ENCODE peak calls at places on chromosomes 13 and 19, in five cellular contexts. E is uterus, R is psoas muscle, X is heart left ventricle, A is neural progenitor cell. F is an unnamed sample. For H3K9me3, the result is how much of the 10 kb centered on the place peaks cover.

GRCh38 chr13:108495686-108496363 is 133.6 kb upstream of the MYO16 start:
- DNase-seq in E (no peak), R (no peak), X (peak), A (peak), F (no peak)

GRCh38 chr13:110507678-110508381 is 53.7 kb downstream of the RAB20 start:
- DNase-seq in A (no peak), X (peak), R (no peak), E (no peak), F (no peak)

GRCh38 chr13:34617684-34618083 is 324.4 kb upstream of the NBEA start:
- DNase-seq in R (no peak), X (no peak), A (no peak), E (no peak), F (no peak)

GRCh38 chr19:37855098-37855497 is 51.3 kb downstream of the WDR87 start:
- DNase-seq in E (no peak), R (peak), A (no peak), X (peak), F (no peak)

GRCh38 chr19:34365463-34366401 is 736 bp downstream of the GPI start:
- DNase-seq in R (peak), X (peak), A (peak), E (peak), F (peak)

GRCh38 chr13:49148405-49148804 is 71.7 kb upstream of the MLNR start:
- DNase-seq in X (no peak), E (no peak), A (no peak), R (no peak), F (no peak)

GRCh38 chr19:12265921-12266704 is 28.6 kb downstream of the ZNF44 start:
- DNase-seq in A (no peak), R (no peak), E (no peak), X (no peak), F (no peak)

GRCh38 chr19:30722801-30723200 is 350.6 kb downstream of the ZNF536 start:
- DNase-seq in A (no peak), X (no peak), R (no peak), E (no peak), F (no peak)

GRCh38 chr13:109131698-109132257 is 502.4 kb downstream of the MYO16 start:
- DNase-seq in E (no peak), X (no peak), R (no peak), A (no peak), F (no peak)

GRCh38 chr13:99067160-99067985 is 89.5 kb upstream of the DOCK9 start:
- DNase-seq in A (no peak), X (no peak), E (no peak), R (no peak), F (no peak)

GRCh38 chr19:44712864-44713515 is 14.0 kb downstream of the CEACAM16 start:
- DNase-seq in R (no peak), X (no peak), A (no peak), E (no peak), F (no peak)

GRCh38 chr13:59533561-59534337 is 630.0 kb downstream of the DIAPH3 start:
- DNase-seq in R (no peak), X (no peak), E (no peak), A (no peak), F (no peak)

GRCh38 chr19:55947532-55947931 is at the start of gene NLRP8:
- DNase-seq in A (no peak), E (no peak), R (no peak), X (no peak), F (no peak)
- H3K9me3 ChIP-seq in A (under half), E (under half), R (under half), X (under half), F (under half)

GRCh38 chr19:50720181-50720920 is 749 bp upstream of the SHANK1 start:
- DNase-seq in R (no peak), X (no peak), A (no peak), E (no peak), F (no peak)

GRCh38 chr19:50722248-50723013 is 733 bp upstream of the CLEC11A start:
- DNase-seq in X (no peak), R (no peak), E (no peak), A (no peak), F (peak)

GRCh38 chr19:50720921-50721291 is 1.3 kb upstream of the SHANK1 start:
- DNase-seq in E (no peak), X (no peak), A (peak), R (no peak), F (no peak)

GRCh38 chr19:50723069-50723468 is at the start of gene CLEC11A:
- DNase-seq in R (peak), A (no peak), E (peak), X (peak), F (peak)

GRCh38 chr19:50721441-50722137 is 1.6 kb upstream of the CLEC11A start:
- DNase-seq in X (no peak), E (no peak), R (peak), A (no peak), F (no peak)
- H3K4me3 ChIP-seq in X (no peak), E (no peak), R (no peak), A (no peak), F (no peak)

GRCh38 chr19:15047680-15048079 is 1.6 kb upstream of the CASP14 start:
- DNase-seq in R (no peak), X (no peak), E (no peak), A (no peak), F (no peak)

GRCh38 chr19:15050639-15051038 is 1.4 kb downstream of the CASP14 start:
- DNase-seq in X (no peak), R (no peak), E (no peak), A (no peak), F (no peak)

GRCh38 chr19:15048885-15049541 is at the start of gene CASP14:
- DNase-seq in X (no peak), A (no peak), E (no peak), R (no peak), F (no peak)

DNA sequence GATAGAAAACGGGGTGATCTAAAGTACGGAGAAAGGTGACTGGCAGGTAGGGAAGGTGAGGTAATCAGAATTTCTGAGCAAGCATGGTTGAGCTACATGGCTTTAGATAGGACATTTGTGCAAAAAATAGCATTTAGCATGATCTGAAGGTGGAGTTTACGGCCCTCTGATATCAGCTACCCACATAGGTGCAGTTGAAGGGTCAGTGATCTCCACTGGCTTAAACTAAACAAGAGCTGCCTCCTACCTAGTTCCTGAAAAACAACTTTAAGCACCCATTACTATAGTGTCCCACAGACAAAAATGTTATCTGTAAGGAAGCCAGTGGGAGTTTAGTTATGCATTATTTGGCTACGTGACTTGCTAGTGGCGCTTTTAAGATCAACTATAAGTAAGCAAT is 1.2 kb upstream of the CASP14 start:
- DNase-seq in X (no peak), A (no peak), R (no peak), E (no peak), F (no peak)
- H3K9me3 ChIP-seq in X (under half), A (under half), R (under half), E (under half), F (under half)

DNA sequence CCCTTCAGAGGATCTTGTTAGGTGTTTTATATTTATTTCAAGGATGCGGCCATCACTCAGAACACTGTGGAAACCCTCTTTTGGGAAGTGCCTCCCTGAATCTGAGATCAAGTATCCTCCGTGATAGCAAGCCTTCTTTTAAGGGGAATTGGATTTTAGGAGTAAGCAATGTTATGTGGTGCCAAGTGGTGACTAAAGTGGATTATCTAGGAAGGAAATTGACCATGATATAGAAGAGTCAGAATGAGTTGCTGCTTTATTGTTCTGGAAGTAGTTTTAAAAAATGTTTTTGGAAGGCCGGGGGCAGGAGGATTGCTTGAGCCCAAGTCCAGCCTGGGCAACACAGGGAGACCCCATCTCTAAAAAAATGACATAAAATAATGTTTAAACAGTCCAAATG is 6.7 kb downstream of the ERCC5 start:
- DNase-seq in A (no peak), R (no peak), X (no peak), E (no peak), F (no peak)
- H3K4me3 ChIP-seq in A (no peak), R (no peak), X (no peak), E (no peak), F (no peak)

GRCh38 chr19:39647918-39648317 is 7.8 kb upstream of the LGALS16 start:
- DNase-seq in E (no peak), X (no peak), R (no peak), A (no peak), F (no peak)
- H3K9me3 ChIP-seq in E (under half), X (under half), R (under half), A (under half), F (under half)

GRCh38 chr19:510606-511100 is 3.4 kb downstream of the TPGS1 start:
- DNase-seq in X (peak), R (peak), E (peak), A (peak), F (peak)

GRCh38 chr19:512548-513365 is 5.5 kb downstream of the TPGS1 start:
- DNase-seq in E (no peak), R (no peak), A (no peak), X (no peak), F (no peak)

GRCh38 chr19:508204-509150 is 1.2 kb downstream of the TPGS1 start:
- DNase-seq in A (no peak), E (no peak), X (no peak), R (no peak), F (peak)

GRCh38 chr19:513368-514165 is 6.3 kb downstream of the TPGS1 start:
- DNase-seq in R (no peak), X (no peak), A (no peak), E (no peak), F (no peak)

GRCh38 chr19:511101-511841 is 4.0 kb downstream of the TPGS1 start:
- DNase-seq in A (peak), X (peak), R (no peak), E (no peak), F (peak)
- H3K4me3 ChIP-seq in A (peak), X (no peak), R (peak), E (no peak), F (peak)

GRCh38 chr19:18718846-18719458 is 35.5 kb downstream of the CRTC1 start:
- DNase-seq in E (no peak), R (no peak), X (no peak), A (no peak), F (no peak)
- H3K9me3 ChIP-seq in E (under half), R (under half), X (under half), A (under half), F (under half)

F was measured in sigmoid colon.